ENCODE peak calls at places on chromosomes 5 and 9, in six cellular contexts. T is tibial nerve; M is PC-9; Z is bronchial epithelial cell; V is astrocyte of the cerebellum; B is CD8-positive, alpha-beta T cell. E is an unnamed sample.

GRCh38 chr9:125466356-125466855 is 204.8 kb downstream of the GAPVD1 start:
- DNase-seq in T (no peak), M (no peak), Z (no peak), V (no peak), B (no peak), E (no peak)

GRCh38 chr5:13536921-13537320 is 407.6 kb downstream of the DNAH5 start:
- DNase-seq in T (no peak), M (no peak), Z (peak; percentile 32), V (no peak), B (no peak), E (no peak)

GRCh38 chr5:152260940-152261339 is 144.1 kb downstream of the NMUR2 start:
- DNase-seq in T (no peak), M (no peak), Z (no peak), V (no peak), B (no peak), E (no peak)

GRCh38 chr5:37888476-37888875 is 48.6 kb upstream of the GDNF start:
- DNase-seq in T (no peak), M (no peak), Z (peak; percentile 92), V (no peak), B (no peak), E (no peak)

GRCh38 chr9:108095496-108095895 is 605.9 kb upstream of the KLF4 start:
- DNase-seq in T (no peak), M (no peak), Z (no peak), V (no peak), B (no peak), E (no peak)

GRCh38 chr5:112492291-112492690 is 73.2 kb upstream of the EPB41L4A start:
- DNase-seq in T (no peak), M (no peak), Z (peak; percentile 66), V (peak; percentile 59), B (no peak), E (no peak)

GRCh38 chr5:142829821-142830220 is 59.6 kb downstream of the ARHGAP26 start:
- DNase-seq in T (no peak), M (no peak), Z (peak; percentile 30), V (no peak), B (no peak), E (no peak)

GRCh38 chr5:109281136-109281690 is 128.6 kb downstream of the PJA2 start:
- DNase-seq in T (no peak), M (no peak), Z (peak; percentile 4), V (no peak), B (no peak), E (no peak)

GRCh38 chr5:14277407-14278320 is 134.5 kb downstream of the TRIO start:
- DNase-seq in T (no peak), M (no peak), Z (no peak), V (no peak), B (no peak), E (no peak)

GRCh38 chr5:50963647-50964584 is 297.5 kb downstream of the PARP8 start:
- DNase-seq in T (no peak), M (no peak), Z (no peak), V (no peak), B (no peak), E (no peak)

GRCh38 chr9:92954078-92954861 is 6.9 kb downstream of the FGD3 start:
- DNase-seq in T (no peak), M (peak; percentile 90), Z (peak; percentile 84), V (no peak), B (peak; percentile 82), E (no peak)
- H3K4me3 ChIP-seq in T (no peak overlapping the region), M (peak overlapping the region; percentile 35), Z (no peak overlapping the region), V (no peak overlapping the region), B (peak overlapping the region; percentile 31), E (no peak overlapping the region)

GRCh38 chr9:128099932-128100491 is 27.5 kb downstream of the PTGES2 start:
- DNase-seq in T (no peak), M (no peak), Z (no peak), V (no peak), B (no peak), E (no peak)
- H3K4me3 ChIP-seq in T (no peak overlapping the region), M (peak overlapping the region; percentile 56), Z (no peak overlapping the region), V (peak overlapping the region; percentile 46), B (no peak overlapping the region), E (peak overlapping the region; percentile 41)

GRCh38 chr5:35924950-35925722 is 13.3 kb downstream of the CAPSL start:
- DNase-seq in T (peak; percentile 16), M (no peak), Z (peak; percentile 37), V (no peak), B (peak; percentile 78), E (peak; percentile 53)
- H3K4me3 ChIP-seq in T (no peak overlapping the region), M (no peak overlapping the region), Z (no peak overlapping the region), V (no peak overlapping the region), B (peak overlapping the region; percentile 26), E (peak overlapping the region; percentile 15)

GRCh38 chr9:93340091-93340490 is 111.4 kb upstream of the FAM120A start:
- DNase-seq in T (no peak), M (no peak), Z (no peak), V (no peak), B (no peak), E (no peak)

GRCh38 chr9:93346240-93347112 is 105.0 kb upstream of the FAM120A start:
- DNase-seq in T (no peak), M (no peak), Z (no peak), V (no peak), B (no peak), E (no peak)

GRCh38 chr9:93345630-93346239 is 105.8 kb upstream of the FAM120A start:
- DNase-seq in T (no peak), M (no peak), Z (no peak), V (no peak), B (no peak), E (no peak)

GRCh38 chr9:93343663-93344062 is 107.8 kb upstream of the FAM120A start:
- DNase-seq in T (no peak), M (no peak), Z (no peak), V (no peak), B (no peak), E (no peak)
- H3K4me3 ChIP-seq in T (no peak overlapping the region), M (no peak overlapping the region), Z (no peak overlapping the region), V (no peak overlapping the region), B (no peak overlapping the region), E (no peak overlapping the region)

DNA sequence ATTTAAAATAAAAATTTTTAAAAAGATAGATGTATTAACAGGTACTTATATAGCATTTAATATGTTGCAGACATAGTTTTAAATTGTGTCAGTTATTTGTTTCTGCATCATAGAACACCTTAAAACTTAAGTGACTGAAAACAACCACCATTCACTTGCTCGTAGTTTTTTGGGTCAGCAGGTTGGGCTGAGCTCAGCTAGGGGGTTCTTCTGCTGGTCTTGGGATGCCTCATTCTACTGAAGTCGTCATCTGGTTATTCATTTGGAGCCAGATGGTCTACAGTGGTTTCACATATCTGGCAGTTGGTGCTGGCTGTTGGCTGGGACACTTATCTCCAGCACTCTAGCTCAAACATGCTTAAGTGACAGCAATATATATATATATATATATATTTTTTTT is 29.6 kb downstream of the PSAT1 start:
- DNase-seq in T (no peak), M (no peak), Z (no peak), V (no peak), B (no peak), E (no peak)
- H3K4me3 ChIP-seq in T (no peak overlapping the region), M (no peak overlapping the region), Z (no peak overlapping the region), V (no peak overlapping the region), B (no peak overlapping the region), E (no peak overlapping the region)

GRCh38 chr5:149893403-149893931 is 51.1 kb downstream of the PDE6A start:
- DNase-seq in T (no peak), M (no peak), Z (peak; percentile 74), V (no peak), B (no peak), E (no peak)
- H3K4me3 ChIP-seq in T (no peak overlapping the region), M (no peak overlapping the region), Z (no peak overlapping the region), V (no peak overlapping the region), B (no peak overlapping the region), E (no peak overlapping the region)